ENCODE peak calls at places on chromosomes 2 and 18, in four cellular contexts. T, W, M and Y are unnamed samples.

GRCh38 chr2:71938108-71938507 is 209.6 kb downstream of the CYP26B1 start:
- DNase-seq in M (no peak), T (no peak), W (no peak), Y (peak; percentile 1)

GRCh38 chr18:54503495-54503894 is 87.5 kb upstream of the DYNAP start:
- DNase-seq in T (no peak), M (no peak), W (no peak), Y (no peak)

GRCh38 chr2:228518-229278 is 35.1 kb downstream of the SH3YL1 start:
- DNase-seq in W (no peak), T (no peak), M (no peak), Y (no peak)

GRCh38 chr18:44464401-44465185 is 216.1 kb upstream of the SETBP1 start:
- DNase-seq in M (no peak), T (no peak), W (no peak), Y (no peak)

GRCh38 chr2:147547425-147547824 is 297.4 kb upstream of the ACVR2A start:
- DNase-seq in T (no peak), M (no peak), W (no peak), Y (no peak)

GRCh38 chr2:207681431-207681830 is 30.0 kb upstream of the CCNYL1 start:
- DNase-seq in M (no peak), T (no peak), W (no peak), Y (no peak)

GRCh38 chr2:12504443-12504842 is 212.3 kb upstream of the TRIB2 start:
- DNase-seq in M (no peak), T (peak; percentile 55), W (no peak), Y (no peak)

GRCh38 chr2:39851691-39852110 is 72.6 kb upstream of the THUMPD2 start:
- DNase-seq in T (no peak), W (no peak), M (no peak), Y (no peak)

GRCh38 chr2:120910956-120911951 is 175.6 kb downstream of the GLI2 start:
- DNase-seq in W (no peak), T (no peak), M (no peak), Y (no peak)

GRCh38 chr2:238908960-238909951 is 61.4 kb downstream of the TWIST2 start:
- DNase-seq in T (no peak), W (no peak), M (no peak), Y (no peak)

GRCh38 chr2:36246320-36246990 is 109.1 kb upstream of the CRIM1 start:
- DNase-seq in W (no peak), T (peak; percentile 60), M (no peak), Y (no peak)

GRCh38 chr18:22564036-22564435 is 146.3 kb upstream of the CTAGE1 start:
- DNase-seq in W (no peak), M (no peak), T (no peak), Y (no peak)

GRCh38 chr2:33292063-33292462 is 184.4 kb upstream of the RASGRP3 start:
- DNase-seq in T (no peak), M (no peak), W (no peak), Y (no peak)

GRCh38 chr2:22037274-22037673 is 913.5 kb downstream of the TDRD15 start:
- DNase-seq in W (no peak), M (no peak), T (no peak), Y (no peak)

GRCh38 chr2:129645335-129645734 is 334.1 kb upstream of the RAB6C start:
- DNase-seq in M (no peak), T (no peak), W (no peak), Y (no peak)

GRCh38 chr2:5472673-5473072 is 219.5 kb upstream of the SOX11 start:
- DNase-seq in T (no peak), W (no peak), M (no peak), Y (no peak)

DNA sequence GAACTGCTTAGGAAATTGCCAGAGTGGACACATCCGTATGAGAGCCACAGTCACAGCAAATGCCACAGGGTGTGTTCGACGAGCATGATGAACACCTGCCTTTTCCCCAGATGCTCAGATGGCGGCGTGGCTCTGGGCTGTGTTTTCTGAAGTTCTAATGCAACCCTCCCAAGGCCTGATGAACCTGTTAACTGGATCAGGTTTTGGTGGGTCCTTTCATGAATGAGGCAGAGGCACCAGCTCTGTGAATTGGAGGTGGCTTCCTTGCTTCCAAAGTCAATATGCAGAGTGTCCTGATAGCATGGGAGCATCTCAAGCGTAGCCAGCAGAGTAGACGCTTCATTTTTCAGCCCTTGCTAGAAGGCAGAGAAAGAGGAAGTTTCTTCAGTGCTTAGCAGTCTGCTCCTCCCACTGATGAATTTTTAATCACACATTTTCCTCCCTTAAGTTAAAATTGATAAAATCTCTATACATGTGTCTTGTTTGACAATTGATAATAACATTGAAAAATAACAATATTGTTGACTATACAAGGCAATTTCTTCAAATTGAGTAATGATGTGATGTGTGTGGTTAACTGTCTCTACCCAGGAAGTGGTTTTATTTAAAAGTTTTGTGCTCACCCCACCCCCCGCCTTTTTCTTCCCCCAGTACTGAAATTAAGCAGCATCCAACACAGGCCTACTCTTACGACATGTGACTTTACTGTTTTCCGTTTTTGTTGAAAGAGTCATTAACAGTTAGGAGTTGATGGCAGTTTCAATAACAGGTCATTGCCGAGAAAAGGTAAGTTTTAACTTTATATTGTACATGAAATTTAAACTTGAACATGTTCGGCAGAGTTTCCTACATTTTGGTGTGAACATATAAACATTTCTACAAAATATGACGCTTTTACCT is at the start of gene ARHGAP15:
- DNase-seq in W (no peak), T (peak; percentile 85), M (no peak), Y (no peak)
- TF ChIP-seq SP1 in W (no peak), T (no peak), M (no peak), Y (no peak)

DNA sequence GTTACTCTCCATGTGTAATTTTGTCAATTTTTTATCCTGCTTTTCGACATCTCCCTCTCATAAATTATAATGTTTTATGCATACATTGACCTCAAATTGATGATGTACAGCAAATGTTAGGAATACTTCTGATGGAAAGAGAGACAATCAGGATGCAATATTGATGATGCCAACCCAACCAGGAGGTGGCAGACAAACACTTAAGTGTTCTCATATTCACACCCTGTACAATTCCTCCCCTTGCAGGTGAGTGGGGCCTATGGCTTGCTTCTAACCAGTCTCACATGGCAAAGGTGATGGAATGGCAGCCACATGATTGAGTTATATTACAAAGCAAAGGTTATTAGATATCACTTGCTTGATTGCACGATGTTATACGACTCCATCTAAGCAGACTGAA is 594.3 kb upstream of the REG3G start:
- DNase-seq in T (no peak), W (no peak), M (no peak), Y (no peak)
- TF ChIP-seq BHLHE40 in T (no peak), W (no peak), M (no peak), Y (no peak)

GRCh38 chr18:9838144-9838877 is 47.5 kb upstream of the TXNDC2 start:
- DNase-seq in W (no peak), M (no peak), T (no peak), Y (no peak)
- TF ChIP-seq SP1 in W (no peak), M (no peak), T (no peak), Y (no peak)

DNA sequence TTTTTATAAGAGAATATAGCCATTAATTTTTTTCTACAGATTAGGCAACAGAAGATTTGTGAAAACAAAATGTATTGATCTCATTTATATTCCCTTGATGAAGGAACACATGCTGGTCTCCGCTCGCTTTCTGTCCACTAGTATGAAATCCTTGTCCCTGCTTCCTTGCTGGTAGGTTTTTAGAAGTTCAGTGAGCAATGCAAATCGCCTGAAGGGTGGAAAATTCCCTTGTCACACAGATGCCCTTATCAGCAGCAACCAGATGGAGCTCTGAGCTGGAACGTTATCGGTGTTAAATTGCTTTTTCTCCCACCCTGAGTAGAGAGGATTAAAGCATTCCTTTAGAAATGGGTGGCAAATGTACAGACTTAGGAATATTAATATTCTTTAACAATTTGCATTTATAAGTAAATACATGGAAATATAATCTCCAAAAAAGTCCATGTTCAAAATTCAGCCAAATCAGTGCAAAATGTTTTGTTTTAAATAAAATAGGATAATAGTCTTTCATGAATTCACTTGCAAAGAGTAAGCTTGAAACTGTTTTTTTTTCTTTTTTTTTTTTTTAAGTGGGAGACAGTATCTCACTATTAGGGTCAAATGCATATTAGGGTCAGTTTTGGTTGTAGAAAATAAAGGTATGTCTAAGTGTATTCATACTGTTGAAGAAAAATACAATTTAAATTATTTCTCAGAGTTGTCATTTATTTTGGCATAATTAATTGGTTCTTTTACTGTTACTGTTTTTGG is 164.0 kb upstream of the MYO3B start:
- DNase-seq in T (no peak), W (peak; percentile 92), M (no peak), Y (peak; percentile 39)
- TF ChIP-seq BHLHE40 in T (no peak), W (no peak), M (no peak), Y (no peak)

DNA sequence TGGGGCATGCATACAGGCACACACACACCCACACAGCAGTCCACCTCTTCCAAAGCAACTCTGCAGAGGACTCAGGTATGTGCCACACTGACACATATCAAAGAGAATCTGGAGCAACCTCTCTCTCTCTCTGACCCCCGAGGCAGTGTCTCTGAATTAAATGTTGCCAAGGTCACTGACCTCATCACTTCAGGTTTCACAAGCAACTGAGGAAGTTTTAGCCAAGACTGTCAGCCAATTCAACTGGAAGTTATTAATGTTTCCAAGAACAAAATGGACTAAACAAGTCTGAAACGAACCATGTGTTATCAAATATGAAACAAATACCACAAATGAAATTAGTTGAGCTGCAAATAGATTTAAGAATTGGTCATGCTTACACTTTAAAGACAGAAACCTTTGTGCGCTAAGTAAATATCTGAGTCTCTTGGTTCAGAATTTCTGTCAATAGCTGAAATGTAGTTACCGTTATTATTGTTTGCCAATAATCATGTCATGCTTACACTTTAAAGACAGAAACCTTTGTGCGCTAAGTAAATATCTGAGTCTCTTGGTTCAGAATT is 86.1 kb downstream of the SLC25A12 start:
- DNase-seq in T (no peak), W (no peak), M (peak; percentile 91), Y (no peak)
- TF ChIP-seq SP1 in T (no peak), W (no peak), M (no peak), Y (no peak)

GRCh38 chr2:122390406-122390805 is 635.0 kb downstream of the TSN start:
- DNase-seq in M (no peak), T (peak; percentile 7), W (no peak), Y (no peak)
- TF ChIP-seq BHLHE40 in M (no peak), T (no peak), W (no peak), Y (no peak)

GRCh38 chr2:172513524-172513900 is 42.4 kb upstream of the PDK1 start:
- DNase-seq in W (no peak), T (no peak), M (no peak), Y (no peak)
- TF ChIP-seq SP1 in W (no peak), T (no peak), M (no peak), Y (no peak)

DNA sequence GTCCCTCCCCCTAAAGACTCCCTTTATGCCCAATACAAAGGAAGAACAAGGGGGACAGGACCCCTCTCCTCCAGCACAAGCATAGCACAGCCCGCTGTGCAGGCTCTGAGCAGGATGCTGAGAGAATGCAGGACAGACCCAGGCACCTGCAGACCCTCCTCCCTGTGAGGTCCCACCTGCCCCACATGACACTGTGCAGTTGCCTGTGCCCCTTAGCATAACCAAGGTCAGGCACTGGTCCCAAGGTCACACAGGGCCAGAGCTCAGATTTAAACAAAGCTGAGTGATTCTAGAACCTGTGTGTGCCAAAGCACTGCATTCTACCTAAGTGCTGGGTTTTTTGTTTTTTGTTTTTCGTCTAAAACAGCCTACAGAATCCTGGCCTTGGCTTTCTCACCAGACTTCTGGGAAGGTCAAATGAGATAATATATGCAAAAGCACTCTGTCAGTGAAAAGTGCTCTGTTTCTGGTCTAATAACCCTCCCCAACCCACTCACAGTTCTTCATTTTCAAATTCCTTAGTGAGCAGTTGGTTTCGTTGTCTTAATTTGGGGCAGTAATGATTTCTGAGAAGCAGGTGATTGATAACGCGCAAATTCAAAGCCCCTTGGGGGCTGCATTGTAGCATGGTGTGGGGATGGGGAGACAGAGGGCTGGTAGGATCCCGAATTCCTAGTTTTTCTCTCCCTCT is 125.7 kb downstream of the KCTD1 start:
- DNase-seq in W (no peak), M (no peak), T (no peak), Y (no peak)
- TF ChIP-seq BHLHE40 in W (no peak), M (no peak), T (no peak), Y (no peak)

GRCh38 chr2:25936889-25937545 is 45.3 kb downstream of the KIF3C start:
- DNase-seq in W (no peak), T (no peak), M (no peak), Y (no peak)
- TF ChIP-seq SP1 in W (no peak), T (no peak), M (no peak), Y (no peak)